ENCODE peak calls at places on chromosomes 13 and 19, in four cellular contexts. D is HFF-Myc, S is psoas muscle, N is cardiac muscle cell. B is an unnamed sample.
A peak's percentile ranks its signal among the peaks of the same experiment; 100 is the strongest.

GRCh38 chr13:30303269-30303668 is 4.1 kb downstream of the KATNAL1 start:
- DNase-seq in S (no peak), N (no peak), D (no peak), B (no peak)

GRCh38 chr13:110409581-110409992 is 102.5 kb downstream of the COL4A2 start:
- DNase-seq in S (no peak), D (no peak), N (no peak), B (peak; percentile 90)

GRCh38 chr13:111511219-111511732 is 190.8 kb downstream of the TEX29 start:
- DNase-seq in S (no peak), N (no peak), D (no peak), B (no peak)

GRCh38 chr13:104809483-104809882 is 1726.0 kb downstream of the EFNB2 start:
- DNase-seq in D (no peak), N (no peak), S (no peak), B (peak; percentile 1)

GRCh38 chr19:35777411-35777841 is 2.1 kb downstream of the ARHGAP33 start:
- DNase-seq in N (no peak), D (no peak), S (no peak), B (no peak)

GRCh38 chr19:2315818-2316353 is 7.9 kb upstream of the LINGO3 start:
- DNase-seq in D (no peak), S (peak; percentile 64), N (peak; percentile 80), B (peak; percentile 68)

GRCh38 chr19:13005253-13005652 is 10.0 kb downstream of the NFIX start:
- DNase-seq in S (no peak), N (no peak), D (no peak), B (no peak)

GRCh38 chr13:113825851-113826250 is 38.0 kb downstream of the GAS6 start:
- DNase-seq in N (no peak), S (no peak), D (no peak), B (no peak)

GRCh38 chr13:95301135-95301946 is at the start of gene ABCC4:
- DNase-seq in D (peak; percentile 33), S (peak; percentile 69), N (peak; percentile 81), B (peak; percentile 81)

GRCh38 chr19:29505034-29505824 is 20.6 kb upstream of the VSTM2B start:
- DNase-seq in D (no peak), N (no peak), S (no peak), B (no peak)

GRCh38 chr19:29784598-29785223 is 27.1 kb upstream of the CCNE1 start:
- DNase-seq in D (no peak), S (no peak), N (no peak), B (no peak)

GRCh38 chr19:23698711-23699520 is 11.9 kb upstream of the ZNF675 start:
- DNase-seq in S (no peak), N (peak; percentile 19), D (no peak), B (no peak)

GRCh38 chr13:73809561-73809960 is 324.6 kb downstream of the KLF12 start:
- DNase-seq in N (no peak), D (no peak), S (no peak), B (peak; percentile 47)

GRCh38 chr13:106753241-106753640 is 185.3 kb upstream of the ARGLU1 start:
- DNase-seq in S (no peak), D (no peak), N (peak; percentile 28), B (no peak)

GRCh38 chr19:36054733-36055686 is at the start of gene WDR62:
- DNase-seq in D (no peak), S (peak; percentile 94), N (peak; percentile 96), B (peak; percentile 93)

GRCh38 chr19:38718747-38719543 is 25.3 kb downstream of the CAPN12 start:
- DNase-seq in S (peak; percentile 55), D (no peak), N (peak; percentile 59), B (peak; percentile 87)

GRCh38 chr19:10936661-10937084 is 8.1 kb downstream of the TIMM29 start:
- DNase-seq in S (no peak), D (peak; percentile 73), N (peak; percentile 92), B (peak; percentile 84)

GRCh38 chr13:114008964-114009589 is 35.2 kb upstream of the C13orf46 start:
- DNase-seq in D (no peak), S (no peak), N (no peak), B (no peak)

GRCh38 chr13:111046590-111047141 is 68.4 kb upstream of the ARHGEF7 start:
- DNase-seq in S (peak; percentile 64), N (no peak), D (no peak), B (peak; percentile 71)

GRCh38 chr19:8475005-8475404 is 27.4 kb downstream of the PRAM1 start:
- DNase-seq in D (no peak), S (no peak), N (no peak), B (no peak)

GRCh38 chr13:97944396-97945029 is 9.0 kb upstream of the IPO5 start:
- DNase-seq in D (no peak), S (no peak), N (no peak), B (peak; percentile 29)

GRCh38 chr13:40024578-40024952 is 369.1 kb downstream of the COG6 start:
- DNase-seq in S (no peak), N (no peak), D (no peak), B (no peak)

GRCh38 chr13:95298169-95298940 is 2.9 kb downstream of the ABCC4 start:
- DNase-seq in S (no peak), D (no peak), N (no peak), B (no peak)

GRCh38 chr19:39151209-39151608 is 25.6 kb downstream of the PAK4 start:
- DNase-seq in S (no peak), D (no peak), N (no peak), B (no peak)

GRCh38 chr19:7263521-7263920 is 30.7 kb downstream of the INSR start:
- DNase-seq in S (no peak), N (no peak), D (no peak), B (no peak)

GRCh38 chr19:35545855-35546381 is 492 bp downstream of the TMEM147 start:
- DNase-seq in N (no peak), S (peak; percentile 47), D (no peak), B (no peak)

GRCh38 chr13:37029617-37030016 is 29.0 kb downstream of the EXOSC8 start:
- DNase-seq in S (no peak), D (peak; percentile 5), N (no peak), B (no peak)

GRCh38 chr13:96898212-96898611 is 96.1 kb downstream of the OXGR1 start:
- DNase-seq in N (no peak), S (no peak), D (no peak), B (peak; percentile 7)

GRCh38 chr19:39444598-39445257 is 654 bp upstream of the SUPT5H start:
- DNase-seq in S (no peak), D (no peak), N (peak; percentile 6), B (peak; percentile 55)

GRCh38 chr19:3146677-3147100 is 10.9 kb downstream of the GNA15 start:
- DNase-seq in D (no peak), N (no peak), S (no peak), B (no peak)

GRCh38 chr19:3413796-3414327 is 47.5 kb downstream of the NFIC start:
- DNase-seq in S (no peak), N (no peak), D (no peak), B (peak; percentile 30)

GRCh38 chr13:42561752-42562467 is 12.0 kb upstream of the TNFSF11 start:
- DNase-seq in D (no peak), N (no peak), S (no peak), B (peak; percentile 24)

GRCh38 chr13:99464441-99464949 is 36.8 kb upstream of the TM9SF2 start:
- DNase-seq in D (peak; percentile 59), S (no peak), N (no peak), B (peak; percentile 83)

GRCh38 chr13:90615236-90615635 is 732.3 kb upstream of the MIR17HG start:
- DNase-seq in N (no peak), S (no peak), D (no peak), B (no peak)

GRCh38 chr13:29182216-29182615 is 362.1 kb downstream of the MTUS2 start:
- DNase-seq in N (no peak), S (no peak), D (no peak), B (no peak)

DNA sequence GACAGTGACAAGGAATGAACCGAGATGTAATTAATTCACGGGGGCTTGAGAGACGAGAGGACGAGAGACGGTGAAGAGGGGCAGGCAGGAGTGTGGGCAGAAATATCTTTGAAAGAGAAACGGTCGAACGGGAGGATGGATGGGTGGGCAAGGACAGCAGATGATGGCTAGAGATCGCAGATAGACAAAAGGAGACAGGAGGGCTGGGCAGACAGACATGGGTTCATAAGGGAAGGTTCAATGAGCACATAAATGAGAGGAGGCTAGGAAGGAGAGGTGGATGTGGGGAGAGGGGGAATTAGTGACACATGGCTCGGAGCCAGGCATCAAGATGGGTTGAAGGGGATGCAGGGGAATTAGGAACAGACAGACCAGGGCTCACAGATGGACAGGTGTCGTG is 1.1 kb downstream of the SYT3 start:
- DNase-seq in D (no peak), N (no peak), S (no peak), B (no peak)
- TF ChIP-seq CTCF in D (no peak), N (no peak), S (no peak), B (no peak)

GRCh38 chr13:22903925-22904324 is 276.9 kb upstream of the SGCG start:
- DNase-seq in D (no peak), N (no peak), S (no peak), B (no peak)
- H3K4me3 ChIP-seq in D (no peak overlapping the region), N (no peak overlapping the region), S (no peak overlapping the region), B (no peak overlapping the region)

GRCh38 chr13:51221108-51221507 is 1.1 kb upstream of the FAM124A start:
- DNase-seq in N (no peak), S (no peak), D (no peak), B (no peak)

GRCh38 chr13:51222510-51223283 is 499 bp downstream of the FAM124A start:
- DNase-seq in S (no peak), D (no peak), N (peak; percentile 35), B (peak; percentile 8)

GRCh38 chr13:51220706-51221105 is 1.5 kb upstream of the FAM124A start:
- DNase-seq in N (no peak), S (no peak), D (no peak), B (no peak)

GRCh38 chr13:51223284-51224270 is 1.4 kb downstream of the FAM124A start:
- DNase-seq in S (no peak), D (no peak), N (no peak), B (no peak)

GRCh38 chr13:51221674-51222509 is at the start of gene FAM124A:
- DNase-seq in D (no peak), S (peak; percentile 48), N (peak; percentile 81), B (peak; percentile 24)
- TF ChIP-seq CTCF in D (peak; percentile 1), S (peak; percentile 55), N (no peak), B (no peak)

DNA sequence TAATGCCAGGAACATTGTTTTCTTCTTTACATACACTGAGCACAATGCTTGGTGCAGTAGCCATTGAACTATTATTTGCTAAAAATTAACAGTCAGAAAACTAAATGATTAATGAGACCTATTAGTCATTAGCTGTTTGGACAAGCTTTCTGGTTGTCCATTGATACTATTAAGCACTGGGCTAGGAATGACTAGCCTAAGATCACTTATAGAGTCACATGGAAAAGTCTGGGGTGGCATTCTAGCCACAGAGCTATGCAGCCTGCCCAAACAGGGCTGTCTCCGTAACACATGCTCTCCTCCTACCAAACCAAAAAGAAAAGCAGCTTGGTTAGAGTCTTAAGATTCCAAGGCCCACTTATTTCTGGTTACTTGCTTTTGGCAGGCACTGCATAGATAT is 193.5 kb upstream of the NBEA start:
- DNase-seq in N (no peak), D (no peak), S (no peak), B (no peak)
- H3K4me3 ChIP-seq in N (no peak overlapping the region), D (no peak overlapping the region), S (no peak overlapping the region), B (no peak overlapping the region)

DNA sequence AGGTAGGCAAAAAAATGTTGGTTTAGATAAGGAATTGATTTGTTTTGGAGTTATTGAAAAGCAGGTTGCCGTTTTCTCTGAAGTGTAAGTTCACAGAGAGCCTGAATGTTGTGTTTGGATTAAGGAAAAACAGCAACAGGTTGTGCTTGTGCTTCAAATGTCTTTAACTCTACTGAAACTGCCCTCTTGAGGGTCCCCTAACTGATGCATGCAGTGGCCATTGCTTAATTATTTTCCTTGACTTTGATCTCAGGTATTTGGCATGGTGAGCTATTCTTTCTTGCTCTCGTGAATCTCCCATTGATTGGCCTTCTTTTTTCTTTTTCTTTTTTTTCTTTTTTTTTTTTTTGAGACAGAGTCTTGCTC is 3.2 kb downstream of the GARRE1 start:
- DNase-seq in D (no peak), S (no peak), N (no peak), B (no peak)
- TF ChIP-seq CTCF in D (no peak), S (no peak), N (no peak), B (no peak)

B was measured in fibroblast of villous mesenchyme.